ENCODE peak calls at places on chromosomes 7 and 10, in eight cellular contexts. B is AG04450, P is upper lobe of left lung, G is left ventricle myocardium inferior, J is astrocyte, H is fibroblast of lung, O is cardiac muscle cell, I is PC-3. E is an unnamed sample. For H3K27me3, the result is how much of the 10 kb centered on the place peaks cover.

GRCh38 chr7:105512926-105513526 is 9.0 kb downstream of the PUS7 start:
- DNase-seq in P (no peak), I (no peak), H (no peak), B (no peak), O (no peak), J (no peak), G (no peak), E (no peak)

GRCh38 chr10:126199221-126199998 is 188.9 kb downstream of the ADAM12 start:
- DNase-seq in J (peak), I (peak), G (no peak), O (no peak), B (peak), P (no peak), H (peak), E (peak)

GRCh38 chr7:50838675-50839377 is 56.1 kb upstream of the GRB10 start:
- DNase-seq in P (no peak), B (no peak), I (peak), H (peak), O (no peak), J (peak), G (peak), E (peak)

GRCh38 chr7:14637968-14638367 is 264.6 kb downstream of the DGKB start:
- DNase-seq in J (no peak), P (no peak), H (peak), O (no peak), B (no peak), G (no peak), I (peak), E (peak)

GRCh38 chr10:124701881-124702656 is 42.1 kb downstream of the FAM53B start:
- DNase-seq in H (peak), J (peak), P (no peak), G (peak), B (no peak), O (no peak), I (no peak), E (no peak)

GRCh38 chr10:32961892-32962369 is 3.9 kb upstream of the ITGB1 start:
- DNase-seq in B (peak), P (no peak), J (peak), H (peak), G (no peak), O (peak), I (peak), E (peak)

GRCh38 chr10:94402204-94403033 is at the start of gene TBC1D12:
- DNase-seq in P (peak), J (peak), B (peak), O (peak), G (peak), I (peak), H (peak), E (peak)

GRCh38 chr7:20395494-20395893 is 64.8 kb downstream of the ITGB8 start:
- DNase-seq in I (no peak), G (no peak), B (no peak), O (no peak), J (no peak), H (no peak), P (no peak), E (no peak)

GRCh38 chr7:115678049-115678982 is 352.2 kb downstream of the TFEC start:
- DNase-seq in O (no peak), G (no peak), B (peak), I (peak), J (peak), H (peak), P (no peak), E (no peak)

GRCh38 chr7:115679423-115679822 is 351.1 kb downstream of the TFEC start:
- DNase-seq in O (no peak), J (no peak), G (no peak), P (no peak), B (no peak), H (no peak), I (no peak), E (no peak)

GRCh38 chr7:115676707-115677106 is 353.9 kb downstream of the TFEC start:
- DNase-seq in I (no peak), O (no peak), B (no peak), J (no peak), P (no peak), H (no peak), G (no peak), E (no peak)

GRCh38 chr7:115679976-115680375 is 350.6 kb downstream of the TFEC start:
- DNase-seq in O (peak), G (no peak), J (peak), P (no peak), H (peak), I (peak), B (no peak), E (peak)

DNA sequence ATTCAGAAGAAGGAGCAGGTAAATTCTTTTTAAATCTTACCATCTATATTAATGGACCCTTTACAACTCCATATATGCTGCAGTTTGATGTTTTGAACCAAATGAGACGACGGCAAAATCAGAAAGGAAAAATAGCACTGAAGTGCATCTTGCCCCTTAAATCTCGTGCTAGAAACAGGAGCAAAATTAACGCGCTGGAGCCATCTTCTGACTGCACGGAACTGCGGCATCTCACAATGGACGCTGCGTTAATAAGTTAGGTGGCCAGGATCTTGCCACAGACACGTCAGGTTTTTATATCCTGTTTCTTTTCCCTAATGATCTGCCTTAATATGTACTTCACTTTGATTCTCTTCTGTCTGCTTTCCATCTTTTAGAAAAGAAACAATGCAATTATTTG is 354.5 kb downstream of the TFEC start:
- DNase-seq in O (no peak), G (no peak), I (peak), P (peak), B (peak), J (peak), H (peak), E (peak)
- TF ChIP-seq CTCF in O (peak), G (no peak), I (peak), P (no peak), B (peak), J (peak), H (peak), E (peak)

DNA sequence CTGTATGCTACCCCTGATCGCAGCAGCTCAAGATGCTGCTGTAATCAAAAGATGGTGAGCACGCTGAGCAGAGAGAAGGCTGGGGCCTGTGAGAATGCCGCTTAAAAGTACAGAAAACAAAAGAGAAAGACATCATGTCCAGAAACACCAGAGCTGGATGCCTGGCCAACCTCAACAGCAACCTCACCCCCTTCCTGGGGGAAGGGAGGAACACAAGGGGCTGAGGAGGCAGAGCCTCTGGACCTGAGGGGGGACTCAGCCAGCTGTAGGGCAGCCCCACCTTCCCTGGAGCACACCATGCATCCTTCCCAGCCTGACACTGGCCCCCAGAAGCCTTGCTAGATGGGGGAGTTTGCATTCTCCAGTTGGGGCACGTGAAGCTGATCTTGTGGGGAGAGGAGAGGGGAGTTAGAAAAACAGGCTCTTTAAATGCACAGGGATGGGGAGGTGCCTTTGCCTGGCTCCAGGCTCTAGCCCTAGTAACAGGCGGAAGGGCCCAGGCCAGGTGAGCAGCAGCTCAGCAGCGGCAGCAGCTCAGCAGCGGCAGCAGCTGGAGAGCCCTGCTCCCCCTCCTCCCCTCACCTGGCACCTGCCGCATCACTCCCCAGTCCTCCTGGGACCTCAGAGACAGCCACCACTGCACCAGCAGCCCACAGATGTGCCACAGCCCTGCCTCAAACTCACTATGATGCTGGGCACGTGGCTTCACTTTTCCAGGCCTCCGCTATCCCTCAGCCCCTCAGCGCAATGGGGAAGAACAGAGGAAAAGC is 156.3 kb downstream of the NEURL1 start:
- DNase-seq in O (no peak), I (no peak), G (no peak), B (no peak), H (no peak), J (no peak), P (no peak), E (no peak)
- H3K4me3 ChIP-seq in O (no peak), I (no peak), G (no peak), B (no peak), H (no peak), J (no peak), P (no peak), E (no peak)

GRCh38 chr10:9296206-9296605 is 1241.7 kb downstream of the GATA3 start:
- DNase-seq in I (no peak), P (no peak), O (no peak), J (peak), H (no peak), G (no peak), B (no peak), E (no peak)
- H3K27me3 ChIP-seq in I (under half), P (under half), O (under half), J (under half), H (under half), G (under half), B (under half), E (under half)

GRCh38 chr10:119892188-119893065 is at the start of gene SEC23IP:
- DNase-seq in H (peak), I (peak), B (peak), P (peak), O (peak), J (peak), G (peak), E (peak)
- TF ChIP-seq CTCF in H (no peak), I (no peak), B (no peak), P (no peak), O (no peak), J (no peak), G (peak), E (no peak)

DNA sequence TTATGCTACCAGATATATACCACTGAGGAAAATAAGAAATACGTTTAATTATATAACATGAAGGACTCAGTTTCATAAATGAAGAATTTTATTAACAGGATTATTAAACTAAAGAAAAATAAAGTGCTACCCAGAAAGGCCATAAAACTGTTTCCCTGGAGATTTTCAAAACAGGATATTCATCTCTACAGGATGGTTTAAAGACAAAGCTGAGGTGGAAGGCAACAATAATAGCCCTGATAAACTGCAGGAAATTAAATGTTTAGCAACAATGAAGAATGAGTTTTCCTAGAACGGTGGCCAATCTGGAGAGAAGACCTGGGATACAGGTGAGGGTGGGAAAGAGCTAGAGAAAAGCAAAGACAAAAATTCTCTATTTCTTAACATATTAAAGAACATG is 11.9 kb downstream of the RHEB start:
- DNase-seq in J (no peak), I (no peak), P (no peak), B (no peak), H (no peak), G (no peak), O (no peak), E (no peak)
- H3K4me3 ChIP-seq in J (no peak), I (no peak), P (no peak), B (no peak), H (no peak), G (no peak), O (no peak), E (no peak)

GRCh38 chr7:73881352-73882059 is 20.5 kb downstream of the TMEM270 start:
- DNase-seq in J (no peak), P (no peak), B (no peak), G (no peak), I (no peak), O (no peak), H (no peak), E (no peak)
- H3K27me3 ChIP-seq in J (under half), P (under half), B (under half), G (half or more), I (under half), O (under half), H (under half), E (under half)

GRCh38 chr7:66173856-66174255 is 31.3 kb upstream of the TPST1 start:
- DNase-seq in O (no peak), G (no peak), I (no peak), H (no peak), P (no peak), B (no peak), J (no peak), E (no peak)
- TF ChIP-seq CTCF in O (no peak), G (no peak), I (no peak), H (no peak), P (no peak), B (no peak), J (no peak), E (no peak)

GRCh38 chr10:132336064-132336746 is 4.2 kb downstream of the LRRC27 start:
- DNase-seq in O (peak), P (peak), H (no peak), B (no peak), G (no peak), I (no peak), J (no peak), E (no peak)
- H3K4me3 ChIP-seq in O (no peak), P (peak), H (no peak), B (no peak), G (peak), I (no peak), J (no peak), E (no peak)

GRCh38 chr7:41889040-41889439 is 186.2 kb upstream of the INHBA start:
- DNase-seq in I (no peak), H (no peak), B (no peak), G (no peak), O (no peak), P (no peak), J (no peak), E (no peak)
- H3K27me3 ChIP-seq in I (under half), H (under half), B (under half), G (under half), O (under half), P (under half), J (under half), E (under half)

E was measured in bronchial epithelial cell.